ENCODE peak calls at places on chromosomes 1 and 21, in six cellular contexts. L is CD8-positive, alpha-beta T cell; R is right cardiac atrium; C is tibial artery; Q is pancreas; V is mesendoderm. M is an unnamed sample.
A peak's percentile ranks its signal among the peaks of the same experiment; 100 is the strongest.

GRCh38 chr1:160972939-160973338 is 18.3 kb upstream of the ITLN2 start:
- DNase-seq in L (no peak), C (no peak), R (no peak), Q (no peak), V (no peak), M (no peak)

GRCh38 chr21:31107151-31107785 is 69.0 kb upstream of the KRTAP19-8 start:
- DNase-seq in V (no peak), L (no peak), Q (no peak), R (no peak), C (no peak), M (no peak)

GRCh38 chr1:224540535-224540934 is 75.6 kb upstream of the CNIH3 start:
- DNase-seq in C (no peak), R (no peak), V (no peak), L (no peak), Q (no peak), M (no peak)

GRCh38 chr21:32475162-32475812 is 62.8 kb downstream of the EVA1C start:
- DNase-seq in R (no peak), Q (no peak), L (no peak), V (no peak), C (no peak), M (no peak)

GRCh38 chr21:46098303-46099141 is 610 bp downstream of the COL6A2 start:
- DNase-seq in R (peak; percentile 79), C (peak; percentile 25), V (peak; percentile 30), Q (peak; percentile 67), L (peak; percentile 29), M (peak; percentile 33)

GRCh38 chr1:99731384-99731783 is 35.1 kb downstream of the FRRS1 start:
- DNase-seq in V (no peak), Q (no peak), R (no peak), C (no peak), L (no peak), M (no peak)

GRCh38 chr21:39149882-39150281 is 33.4 kb downstream of the PSMG1 start:
- DNase-seq in R (no peak), Q (no peak), L (no peak), C (no peak), V (no peak), M (no peak)

GRCh38 chr1:191572479-191572878 is 585.8 kb upstream of the RGS18 start:
- DNase-seq in C (no peak), V (no peak), L (no peak), R (no peak), Q (no peak), M (no peak)

GRCh38 chr21:46124083-46124925 is 26.4 kb downstream of the COL6A2 start:
- DNase-seq in R (peak; percentile 51), L (peak; percentile 3), C (peak; percentile 21), V (no peak), Q (peak; percentile 57), M (no peak)

GRCh38 chr1:21262282-21263051 is 27.8 kb downstream of the ECE1 start:
- DNase-seq in C (peak; percentile 90), V (peak; percentile 85), L (no peak), R (peak; percentile 92), Q (peak; percentile 90), M (peak; percentile 87)

GRCh38 chr1:47483651-47484050 is 45.8 kb downstream of the FOXD2 start:
- DNase-seq in L (no peak), V (no peak), R (no peak), Q (no peak), C (no peak), M (no peak)

GRCh38 chr1:201501812-201502510 is 5.0 kb downstream of the CSRP1 start:
- DNase-seq in L (no peak), C (no peak), R (peak; percentile 63), V (no peak), Q (no peak), M (no peak)

GRCh38 chr1:53554592-53555305 is 95.5 kb downstream of the DMRTB1 start:
- DNase-seq in R (peak; percentile 27), V (no peak), C (peak; percentile 15), Q (peak; percentile 20), L (no peak), M (no peak)

DNA sequence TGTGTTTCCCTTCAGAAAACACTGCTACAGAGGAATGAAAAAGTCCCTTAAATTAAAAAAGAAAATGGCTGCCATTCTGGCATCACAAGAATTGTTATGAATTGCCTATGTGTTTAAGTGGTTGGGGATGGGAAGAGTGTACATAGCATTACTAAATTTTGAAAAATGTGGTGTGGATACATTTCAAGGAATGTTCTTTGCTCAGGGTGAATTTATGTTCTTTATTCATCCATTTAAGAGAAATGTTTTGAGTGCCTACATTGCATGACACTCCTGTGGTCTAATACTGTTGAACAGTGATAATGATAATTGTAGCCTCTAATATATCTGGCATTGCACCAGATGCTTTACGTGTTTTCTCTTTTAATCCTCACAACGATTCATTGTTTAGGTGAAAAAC is 31.6 kb downstream of the DPT start:
- DNase-seq in R (no peak), C (no peak), V (no peak), L (no peak), Q (no peak), M (no peak)
- H3K4me1 ChIP-seq in R (no peaks in the 10 kb centered on the region), C (no peaks in the 10 kb centered on the region), V (no peaks in the 10 kb centered on the region), L (no peaks in the 10 kb centered on the region), Q (peaks cover 56% of the 10 kb centered on the region), M (no peaks in the 10 kb centered on the region)

DNA sequence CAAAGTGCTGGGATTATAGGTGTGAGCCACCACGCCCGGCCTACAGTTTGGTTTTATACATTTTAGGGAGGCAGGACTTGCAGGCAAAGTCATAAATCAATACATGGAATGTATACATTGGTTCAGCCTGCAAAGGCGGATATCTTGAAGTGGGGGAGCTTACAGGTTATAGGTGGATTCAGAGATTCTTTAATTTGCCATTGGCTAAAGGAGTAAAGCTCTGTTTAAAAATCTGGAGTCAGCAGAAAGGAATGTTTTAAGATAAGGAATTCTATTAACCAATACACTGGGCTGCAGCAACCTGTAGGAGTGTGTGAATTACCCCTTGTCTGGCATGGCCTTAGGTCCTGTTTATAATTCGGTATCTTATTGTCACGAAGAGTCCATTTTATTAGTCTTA is 57.6 kb downstream of the OPTC start:
- DNase-seq in Q (no peak), V (peak; percentile 92), C (no peak), L (no peak), R (no peak), M (no peak)
- H3K27ac ChIP-seq in Q (no peak overlapping the region), V (no peak overlapping the region), C (no peak overlapping the region), L (no peak overlapping the region), R (no peak overlapping the region), M (peak overlapping the region; percentile 96)

DNA sequence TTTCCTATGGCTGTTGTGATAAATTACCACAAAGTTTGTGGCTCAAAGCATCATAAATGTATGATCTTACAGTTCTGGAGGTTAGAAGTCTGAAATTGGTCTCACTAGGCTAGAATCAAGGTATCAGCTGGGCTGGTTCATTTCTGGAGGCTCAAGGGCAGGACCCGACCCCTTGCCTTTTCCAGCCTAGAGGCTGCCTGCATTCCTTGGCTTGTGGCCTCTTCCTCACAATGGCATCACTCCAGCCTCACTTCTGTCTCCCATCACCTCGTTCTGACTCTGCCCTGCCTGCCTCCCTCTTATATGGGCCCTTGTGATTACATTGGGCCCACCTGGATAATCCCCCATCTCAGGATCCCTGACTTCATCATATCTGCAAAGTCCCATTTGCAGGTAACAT is 8.0 kb downstream of the COQ8A start:
- DNase-seq in L (no peak), C (no peak), V (no peak), R (no peak), Q (no peak), M (no peak)
- H3K4me1 ChIP-seq in L (peaks cover 9% of the 10 kb centered on the region), C (no peaks in the 10 kb centered on the region), V (peaks cover 3% of the 10 kb centered on the region), R (peaks cover 26% of the 10 kb centered on the region), Q (peaks cover 61% of the 10 kb centered on the region), M (peaks cover 7% of the 10 kb centered on the region)

GRCh38 chr1:18936814-18937481 is 19.5 kb downstream of the IFFO2 start:
- DNase-seq in V (peak; percentile 49), Q (no peak), L (no peak), C (no peak), R (peak; percentile 24), M (no peak)
- H3K27ac ChIP-seq in V (no peak overlapping the region), Q (no peak overlapping the region), L (no peak overlapping the region), C (no peak overlapping the region), R (no peak overlapping the region), M (no peak overlapping the region)

DNA sequence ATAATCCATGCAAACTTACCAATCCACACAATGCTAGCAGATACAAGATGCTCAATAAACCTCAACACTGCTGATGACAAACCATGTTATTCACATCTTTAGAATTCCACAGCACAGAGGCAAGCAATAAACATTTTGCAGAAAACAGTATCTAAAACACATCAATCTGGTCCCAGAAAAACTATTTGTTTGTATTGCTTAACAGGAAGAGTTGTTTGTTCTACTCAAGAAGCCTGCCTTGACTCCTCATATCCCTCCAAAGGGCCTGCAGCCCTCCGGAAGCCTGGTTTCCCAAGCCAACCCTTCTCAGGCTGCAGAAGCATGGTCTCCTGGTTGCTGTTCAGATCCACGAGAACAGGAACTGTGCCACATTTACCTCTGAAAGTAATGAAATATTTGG is 139.7 kb downstream of the RERE start:
- DNase-seq in L (no peak), Q (no peak), V (no peak), C (no peak), R (no peak), M (no peak)
- H3K4me1 ChIP-seq in L (no peaks in the 10 kb centered on the region), Q (peaks cover 49% of the 10 kb centered on the region), V (peaks cover 4% of the 10 kb centered on the region), C (no peaks in the 10 kb centered on the region), R (peaks cover 5% of the 10 kb centered on the region), M (peaks cover 10% of the 10 kb centered on the region)

GRCh38 chr1:88888755-88889154 is 2.6 kb downstream of the GTF2B start:
- DNase-seq in C (no peak), Q (no peak), R (no peak), L (no peak), V (no peak), M (no peak)
- H3K27ac ChIP-seq in C (no peak overlapping the region), Q (no peak overlapping the region), R (no peak overlapping the region), L (no peak overlapping the region), V (no peak overlapping the region), M (no peak overlapping the region)

GRCh38 chr1:113792471-113792870 is 19.8 kb downstream of the RSBN1 start:
- DNase-seq in Q (no peak), L (no peak), V (no peak), R (no peak), C (no peak), M (no peak)
- H3K4me1 ChIP-seq in Q (peaks cover 19% of the 10 kb centered on the region), L (peaks cover 27% of the 10 kb centered on the region), V (no peaks in the 10 kb centered on the region), R (peaks cover 3% of the 10 kb centered on the region), C (peaks cover 11% of the 10 kb centered on the region), M (peaks cover 29% of the 10 kb centered on the region)

DNA sequence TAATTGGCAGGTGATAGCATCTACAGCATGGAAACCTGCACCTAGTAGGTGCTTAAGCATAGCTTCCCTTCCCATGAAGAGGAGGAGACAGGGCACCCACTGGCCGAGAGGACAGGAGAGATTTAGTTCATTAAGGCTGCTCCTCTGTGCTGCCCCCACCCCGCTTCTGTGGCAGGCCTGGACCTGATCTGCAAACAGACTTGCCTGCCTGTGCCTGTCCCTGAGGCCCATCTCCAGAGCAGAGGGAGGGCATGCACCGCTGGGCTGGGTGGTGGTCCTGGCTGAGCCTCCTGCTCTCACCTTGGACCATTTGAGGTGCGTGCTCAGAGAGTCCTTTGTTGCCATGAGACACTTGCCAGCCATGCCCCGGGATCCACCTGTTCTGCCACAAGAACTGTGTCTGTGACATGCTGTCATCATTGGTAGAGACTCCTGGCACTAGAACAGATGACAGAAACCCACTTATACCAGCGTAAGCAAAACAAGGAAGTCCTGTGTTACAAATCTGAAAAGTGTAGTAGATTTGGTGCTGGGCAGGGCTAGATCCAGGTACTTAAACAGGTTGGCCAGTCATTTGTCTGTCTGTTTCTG is 55.5 kb downstream of the PTPRF start:
- DNase-seq in V (no peak), Q (no peak), L (no peak), C (no peak), R (no peak), M (no peak)
- H3K27ac ChIP-seq in V (no peak overlapping the region), Q (no peak overlapping the region), L (no peak overlapping the region), C (no peak overlapping the region), R (no peak overlapping the region), M (no peak overlapping the region)